ENCODE peak calls at places on chromosome 4, in four cellular contexts. H is amygdala, R is bronchial epithelial cell, K is left ventricle myocardium inferior. Z is an unnamed sample.

GRCh38 chr4:16721618-16722291 is 176.7 kb downstream of the LDB2 start:
- DNase-seq in H (no peak), R (no peak), K (no peak), Z (no peak)

GRCh38 chr4:87896020-87896621 is 63.4 kb downstream of the MEPE start:
- DNase-seq in H (no peak), R (peak; percentile 97), K (no peak), Z (no peak)

GRCh38 chr4:153322791-153323190 is 21.7 kb upstream of the MND1 start:
- DNase-seq in H (no peak), R (no peak), K (no peak), Z (no peak)

GRCh38 chr4:96472103-96472867 is 632.4 kb downstream of the PDHA2 start:
- DNase-seq in H (no peak), R (peak; percentile 41), K (no peak), Z (no peak)

GRCh38 chr4:10115271-10115656 is 1.3 kb downstream of the WDR1 start:
- DNase-seq in H (no peak), R (peak; percentile 60), K (no peak), Z (no peak)

GRCh38 chr4:139913995-139914394 is 240.0 kb downstream of the MAML3 start:
- DNase-seq in H (no peak), R (no peak), K (no peak), Z (no peak)

GRCh38 chr4:113064244-113064643 is 14.8 kb downstream of the ANK2 start:
- DNase-seq in H (no peak), R (no peak), K (no peak), Z (no peak)

GRCh38 chr4:94548571-94548970 is 96.8 kb downstream of the PDLIM5 start:
- DNase-seq in H (no peak), R (peak; percentile 92), K (no peak), Z (no peak)

GRCh38 chr4:72376901-72377300 is 192.1 kb downstream of the ADAMTS3 start:
- DNase-seq in H (no peak), R (no peak), K (no peak), Z (no peak)

GRCh38 chr4:128521634-128522253 is 234.1 kb upstream of the PGRMC2 start:
- DNase-seq in H (no peak), R (peak; percentile 34), K (no peak), Z (no peak)